ENCODE peak calls at places on chromosomes 2 and 18, in nine cellular contexts. A, V, H, N, K, F, W, Y and G are unnamed samples.

GRCh38 chr18:3903341-3903740 is 453.4 kb downstream of the TGIF1 start:
- DNase-seq in F (no peak), H (no peak), W (peak), Y (no peak), N (no peak), A (no peak), K (peak), V (no peak), G (peak)

GRCh38 chr2:101515512-101515911 is 40.6 kb upstream of the RFX8 start:
- DNase-seq in K (no peak), F (no peak), A (no peak), W (no peak), H (no peak), V (no peak), N (no peak), Y (no peak), G (peak)

GRCh38 chr18:41873730-41874129 is 81.3 kb upstream of the PIK3C3 start:
- DNase-seq in W (no peak), Y (no peak), H (no peak), A (no peak), F (no peak), V (no peak), K (no peak), N (no peak), G (no peak)

GRCh38 chr2:113283704-113284284 is 5.1 kb upstream of the PAX8 start:
- DNase-seq in K (peak), Y (no peak), V (no peak), N (no peak), W (peak), F (no peak), A (no peak), H (peak), G (peak)

GRCh38 chr2:27809761-27810241 is 38.3 kb downstream of the MRPL33 start:
- DNase-seq in K (no peak), Y (no peak), F (no peak), W (peak), A (no peak), H (no peak), V (no peak), N (no peak), G (peak)

GRCh38 chr2:96175951-96176350 is 30.7 kb upstream of the DUSP2 start:
- DNase-seq in H (no peak), N (no peak), V (no peak), Y (no peak), W (peak), A (no peak), K (no peak), F (no peak), G (peak)

GRCh38 chr2:174337337-174338154 is 2.8 kb downstream of the SP9 start:
- DNase-seq in F (no peak), N (peak), H (no peak), K (no peak), A (peak), V (peak), Y (no peak), W (no peak), G (peak)

GRCh38 chr2:240395896-240396622 is 39.4 kb upstream of the GPC1 start:
- DNase-seq in W (no peak), A (no peak), Y (peak), F (no peak), N (no peak), K (no peak), V (no peak), H (peak), G (no peak)

GRCh38 chr2:72770879-72771461 is 54.9 kb downstream of the EXOC6B start:
- DNase-seq in H (peak), A (peak), F (peak), Y (no peak), N (peak), V (peak), K (peak), W (peak), G (peak)

GRCh38 chr2:40448476-40449079 is 3.3 kb downstream of the SLC8A1 start:
- DNase-seq in H (no peak), Y (no peak), W (peak), K (no peak), V (no peak), N (no peak), A (peak), F (no peak), G (peak)